ENCODE peak calls at places on chromosomes 16 and 17, in ten cellular contexts. E is GM23248; W is CD8-positive, alpha-beta T cell; F is PC-3; G is left lung; D is body of pancreas; P is upper lobe of right lung; R is heart left ventricle; X is tibial nerve; I is K562. V is an unnamed sample.

GRCh38 chr16:21589551-21589950 is 9.8 kb upstream of the METTL9 start:
- DNase-seq in E (no peak), W (no peak), F (no peak), G (no peak), D (no peak), P (no peak), R (no peak), X (no peak), I (no peak), V (no peak)

GRCh38 chr16:27401768-27402568 is at the start of gene IL21R:
- DNase-seq in E (peak; percentile 92), W (peak; percentile 76), F (no peak), G (peak; percentile 91), D (peak; percentile 21), P (peak; percentile 88), R (peak; percentile 83), X (no peak), I (peak; percentile 27), V (no peak)

GRCh38 chr17:64354396-64354795 is 36.3 kb downstream of the PECAM1 start:
- DNase-seq in E (no peak), W (no peak), F (no peak), G (no peak), D (no peak), P (no peak), R (no peak), X (no peak), I (no peak), V (no peak)

GRCh38 chr17:17141860-17142552 is 64.1 kb downstream of the PLD6 start:
- DNase-seq in E (peak; percentile 71), W (peak; percentile 19), F (no peak), G (peak; percentile 78), D (no peak), P (no peak), R (no peak), X (no peak), I (peak; percentile 82), V (no peak)

GRCh38 chr17:27413295-27413694 is 43.0 kb upstream of the KSR1 start:
- DNase-seq in E (no peak), W (no peak), F (no peak), G (no peak), D (no peak), P (no peak), R (no peak), X (no peak), I (no peak), V (no peak)

GRCh38 chr16:31377210-31377903 is 15.8 kb upstream of the ITGAD start:
- DNase-seq in E (no peak), W (no peak), F (no peak), G (no peak), D (no peak), P (no peak), R (no peak), X (no peak), I (no peak), V (no peak)

GRCh38 chr16:56748191-56748590 is 18.3 kb downstream of the NUP93 start:
- DNase-seq in E (no peak), W (no peak), F (no peak), G (no peak), D (no peak), P (no peak), R (no peak), X (no peak), I (no peak), V (no peak)

GRCh38 chr16:86951831-86952598 is 365.2 kb downstream of the C16orf95 start:
- DNase-seq in E (peak; percentile 97), W (no peak), F (peak; percentile 93), G (no peak), D (no peak), P (no peak), R (peak; percentile 80), X (no peak), I (no peak), V (peak; percentile 98)

DNA sequence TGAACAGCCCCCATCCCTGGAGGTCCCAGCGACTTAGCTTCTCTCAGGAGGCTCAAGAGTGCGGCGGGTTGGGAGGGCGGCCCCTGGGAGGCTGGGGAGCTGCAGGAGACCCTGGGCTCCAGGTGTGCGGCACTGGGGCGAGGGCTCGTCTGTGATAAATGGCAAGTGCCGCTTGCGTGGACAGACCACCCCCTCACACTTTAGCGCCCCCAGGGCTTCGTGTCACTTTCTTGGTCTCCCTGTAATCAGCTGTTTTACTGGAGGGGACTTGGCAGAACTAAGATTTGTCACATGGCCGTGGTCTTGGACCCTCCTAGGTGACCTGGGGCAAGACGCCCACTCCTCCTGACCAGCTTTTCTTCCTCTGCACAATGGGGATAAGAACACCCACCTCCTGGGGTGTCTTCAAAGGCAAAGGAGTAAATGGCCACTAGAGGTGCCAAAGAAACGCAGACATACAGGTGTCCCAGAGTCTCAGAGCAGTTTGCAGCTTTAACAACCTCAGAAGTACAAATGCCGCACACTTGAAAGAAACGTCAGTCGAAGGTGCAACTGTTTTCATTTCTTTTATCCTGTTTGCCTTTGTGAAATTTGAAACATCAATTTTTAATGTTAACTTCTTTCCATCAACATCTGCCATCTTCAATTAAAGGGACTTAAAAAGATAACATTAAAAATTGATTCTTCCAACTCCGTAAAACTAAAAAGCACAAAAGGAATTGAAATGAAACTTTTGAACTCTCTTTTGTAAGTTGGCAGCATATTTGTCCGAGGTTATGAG is 946 bp downstream of the OSGIN1 start:
- DNase-seq in E (peak; percentile 63), W (no peak), F (peak; percentile 58), G (no peak), D (peak; percentile 33), P (no peak), R (no peak), X (no peak), I (peak; percentile 69), V (no peak)
- H3K27ac ChIP-seq in E (peak overlapping the region; percentile 76), W (no peak overlapping the region), F (peak overlapping the region; percentile 72), G (peak overlapping the region; percentile 85), D (peak overlapping the region; percentile 99), P (peak overlapping the region; percentile 89), R (peak overlapping the region; percentile 83), X (peak overlapping the region; percentile 89), I (peak overlapping the region; percentile 85), V (no peak overlapping the region)

GRCh38 chr17:78620099-78620498 is 42.9 kb upstream of the DNAH17 start:
- DNase-seq in E (no peak), W (no peak), F (no peak), G (no peak), D (no peak), P (no peak), R (no peak), X (no peak), I (no peak), V (no peak)

GRCh38 chr17:78624461-78625216 is 47.4 kb upstream of the DNAH17 start:
- DNase-seq in E (no peak), W (no peak), F (peak; percentile 16), G (peak; percentile 4), D (no peak), P (no peak), R (no peak), X (no peak), I (no peak), V (no peak)

GRCh38 chr17:78623541-78623940 is 46.3 kb upstream of the DNAH17 start:
- DNase-seq in E (no peak), W (no peak), F (no peak), G (peak; percentile 65), D (no peak), P (no peak), R (no peak), X (no peak), I (no peak), V (no peak)

GRCh38 chr17:78621720-78622490 is 44.7 kb upstream of the DNAH17 start:
- DNase-seq in E (no peak), W (no peak), F (no peak), G (peak; percentile 50), D (no peak), P (no peak), R (no peak), X (no peak), I (no peak), V (no peak)

DNA sequence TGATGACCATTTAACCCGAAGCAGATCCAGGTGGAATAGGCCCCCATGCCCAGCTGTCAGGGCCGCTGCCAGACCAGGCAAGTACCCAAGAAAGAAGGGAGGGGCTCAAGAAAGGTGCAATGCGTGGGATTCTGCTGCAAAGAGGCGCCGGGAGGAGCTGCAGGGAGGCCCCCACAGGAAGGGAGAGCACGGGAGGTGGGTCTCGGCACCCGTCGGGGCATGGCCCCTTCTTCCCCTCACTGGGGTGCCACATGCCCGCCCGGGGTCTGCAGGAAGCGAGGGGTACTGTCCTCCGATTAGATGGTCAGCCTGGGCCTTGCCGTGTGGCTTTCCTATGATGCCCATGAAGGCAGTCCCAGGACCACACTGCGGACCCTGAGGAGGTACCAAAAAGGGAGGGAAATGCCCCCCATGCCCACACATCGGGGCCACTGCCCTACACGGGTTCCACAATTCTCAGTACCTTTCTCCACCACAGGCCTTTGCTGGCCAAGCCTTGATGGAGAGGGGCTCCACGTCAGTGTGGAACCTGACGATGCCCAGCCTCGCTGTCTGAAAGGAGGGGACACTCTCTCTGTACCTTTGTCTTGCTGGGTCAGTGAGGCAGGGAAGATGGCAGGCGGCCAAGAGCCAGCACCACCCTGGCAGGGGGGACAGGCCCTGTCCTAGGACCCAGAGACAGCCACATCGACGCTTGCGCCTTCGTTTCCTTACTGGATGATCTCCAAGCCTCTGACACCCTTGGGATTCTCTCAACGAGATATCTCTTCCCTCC is 45.5 kb upstream of the DNAH17 start:
- DNase-seq in E (no peak), W (no peak), F (no peak), G (peak; percentile 59), D (no peak), P (no peak), R (no peak), X (no peak), I (no peak), V (no peak)
- H3K4me1 ChIP-seq in E (no peaks in the 10 kb centered on the region), W (no peaks in the 10 kb centered on the region), F (no peaks in the 10 kb centered on the region), G (no peaks in the 10 kb centered on the region), D (no peaks in the 10 kb centered on the region), P (no peaks in the 10 kb centered on the region), R (no peaks in the 10 kb centered on the region), X (no peaks in the 10 kb centered on the region), I (peaks cover 8% of the 10 kb centered on the region), V (no peaks in the 10 kb centered on the region)

DNA sequence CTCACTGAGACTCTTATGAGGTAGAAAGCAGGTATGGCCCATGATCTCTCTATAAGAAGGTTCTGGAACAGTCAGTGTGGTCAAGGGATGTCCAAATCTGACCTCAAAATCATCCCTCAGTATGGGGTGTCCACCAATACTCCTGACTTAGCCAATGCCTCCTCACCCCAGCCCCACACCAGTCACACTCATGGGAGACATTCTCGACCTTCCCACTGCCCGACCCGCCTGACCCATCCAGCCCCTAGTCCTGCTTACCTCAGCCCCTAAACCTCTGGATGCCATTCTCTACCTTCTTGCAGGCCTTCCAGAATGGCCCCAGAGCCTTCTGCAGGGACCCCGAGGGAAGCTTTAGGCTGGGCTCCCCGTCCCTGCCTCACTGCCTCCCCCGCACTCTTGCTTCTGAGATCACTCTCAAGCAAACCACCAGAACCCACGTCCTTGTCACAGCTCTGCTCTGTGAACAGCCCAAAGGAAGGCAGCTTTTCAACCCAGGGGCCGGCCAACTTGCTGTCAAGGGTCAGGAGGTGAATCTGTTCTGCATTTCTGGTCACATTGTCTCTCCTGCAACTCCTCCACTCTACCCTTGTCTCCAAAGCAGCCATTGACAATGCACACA is 44.9 kb upstream of the RBFOX3 start:
- DNase-seq in E (no peak), W (no peak), F (no peak), G (no peak), D (no peak), P (no peak), R (no peak), X (no peak), I (no peak), V (no peak)
- H3K27ac ChIP-seq in E (no peak overlapping the region), W (no peak overlapping the region), F (no peak overlapping the region), G (no peak overlapping the region), D (no peak overlapping the region), P (no peak overlapping the region), R (no peak overlapping the region), X (no peak overlapping the region), I (no peak overlapping the region), V (no peak overlapping the region)

DNA sequence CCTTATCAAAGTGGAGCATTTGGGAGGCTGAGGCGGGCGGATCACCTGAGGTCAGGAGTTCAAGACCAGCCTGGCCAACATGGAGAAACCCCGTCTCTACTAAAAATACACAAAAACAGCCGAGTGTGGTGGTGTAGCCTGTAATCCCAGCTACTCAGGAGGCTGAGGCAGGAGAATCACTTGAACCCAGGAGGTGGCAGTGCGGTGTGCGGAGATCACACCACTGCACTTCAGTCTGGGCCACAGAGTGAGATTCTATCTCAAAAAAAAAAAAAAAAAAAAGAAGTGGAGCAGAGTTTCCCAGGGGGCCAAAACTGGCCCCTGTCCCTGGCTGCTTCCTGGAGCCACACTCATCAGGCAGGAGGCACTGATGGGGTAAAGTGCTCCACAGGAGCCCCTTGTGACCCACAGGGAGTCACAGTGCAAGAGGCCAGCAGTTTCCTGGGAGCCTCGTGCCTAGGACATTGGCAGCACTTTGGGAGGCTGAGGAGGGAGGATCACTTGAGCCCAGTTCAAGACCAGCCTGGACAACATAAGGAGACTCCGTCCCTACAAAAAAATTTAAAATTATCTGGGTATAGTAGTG is 44.4 kb downstream of the RTN4RL1 start:
- DNase-seq in E (no peak), W (no peak), F (no peak), G (no peak), D (no peak), P (no peak), R (no peak), X (no peak), I (no peak), V (no peak)
- H3K4me1 ChIP-seq in E (no peaks in the 10 kb centered on the region), W (peaks cover 14% of the 10 kb centered on the region), F (peaks cover 9% of the 10 kb centered on the region), G (no peaks in the 10 kb centered on the region), D (peaks cover 7% of the 10 kb centered on the region), P (no peaks in the 10 kb centered on the region), R (no peaks in the 10 kb centered on the region), X (no peaks in the 10 kb centered on the region), I (no peaks in the 10 kb centered on the region), V (peaks cover 4% of the 10 kb centered on the region)